ENCODE peak calls at places on chromosomes 12 and 14, in five cellular contexts. D is pancreas; P is CD8-positive, alpha-beta memory T cell; Z is uterus; L is right atrium auricular region. J is an unnamed sample.

GRCh38 chr12:77325505-77325904 is 260.1 kb upstream of the E2F7 start:
- DNase-seq in D (peak; percentile 72), P (no peak), Z (no peak), L (no peak), J (no peak)

GRCh38 chr14:73059326-73059725 is 992 bp downstream of the RBM25 start:
- DNase-seq in D (no peak), P (no peak), Z (no peak), L (no peak), J (no peak)

GRCh38 chr12:87376722-87377121 is 652.5 kb downstream of the C12orf50 start:
- DNase-seq in D (no peak), P (no peak), Z (no peak), L (no peak), J (no peak)

GRCh38 chr12:28158353-28158752 is 31.9 kb upstream of the CCDC91 start:
- DNase-seq in D (no peak), P (no peak), Z (no peak), L (no peak), J (no peak)

GRCh38 chr12:120457133-120457532 is 10.9 kb downstream of the GATC start:
- DNase-seq in D (no peak), P (no peak), Z (no peak), L (no peak), J (no peak)

GRCh38 chr14:65141523-65141922 is 39.2 kb upstream of the MAX start:
- DNase-seq in D (no peak), P (no peak), Z (no peak), L (no peak), J (no peak)

GRCh38 chr14:69247691-69248440 is 12.1 kb upstream of the GALNT16 start:
- DNase-seq in D (no peak), P (no peak), Z (peak; percentile 87), L (peak; percentile 75), J (peak; percentile 44)

GRCh38 chr14:21308479-21309237 is 28.8 kb downstream of the RPGRIP1 start:
- DNase-seq in D (peak; percentile 90), P (peak; percentile 81), Z (peak; percentile 57), L (peak; percentile 79), J (peak; percentile 72)

GRCh38 chr12:41769810-41770209 is 374.9 kb downstream of the GXYLT1 start:
- DNase-seq in D (no peak), P (no peak), Z (no peak), L (no peak), J (no peak)

GRCh38 chr12:123937707-123938600 is 34.7 kb downstream of the CCDC92 start:
- DNase-seq in D (no peak), P (peak; percentile 49), Z (no peak), L (no peak), J (no peak)

GRCh38 chr14:50954811-50955372 is 10.6 kb upstream of the PYGL start:
- DNase-seq in D (no peak), P (peak; percentile 11), Z (no peak), L (no peak), J (no peak)

GRCh38 chr14:23005861-23006534 is 3.9 kb downstream of the C14orf93 start:
- DNase-seq in D (no peak), P (no peak), Z (no peak), L (no peak), J (no peak)

GRCh38 chr12:45234134-45234865 is 18.4 kb downstream of the ANO6 start:
- DNase-seq in D (no peak), P (no peak), Z (peak; percentile 72), L (peak; percentile 68), J (no peak)

GRCh38 chr14:63134801-63135200 is 69.4 kb upstream of the RHOJ start:
- DNase-seq in D (no peak), P (no peak), Z (no peak), L (no peak), J (no peak)

GRCh38 chr12:124529595-124530276 is 37.7 kb downstream of the NCOR2 start:
- DNase-seq in D (no peak), P (no peak), Z (no peak), L (no peak), J (no peak)

GRCh38 chr14:34766060-34766459 is 51.7 kb upstream of the CFL2 start:
- DNase-seq in D (no peak), P (no peak), Z (no peak), L (no peak), J (no peak)

GRCh38 chr14:100132161-100132902 is 27.1 kb downstream of the DEGS2 start:
- DNase-seq in D (no peak), P (no peak), Z (peak; percentile 83), L (peak; percentile 67), J (no peak)

GRCh38 chr14:104246401-104247335 is 108.3 kb downstream of the KIF26A start:
- DNase-seq in D (no peak), P (no peak), Z (no peak), L (no peak), J (no peak)

GRCh38 chr14:28719130-28719529 is 47.5 kb upstream of the FOXG1 start:
- DNase-seq in D (no peak), P (no peak), Z (no peak), L (no peak), J (no peak)

GRCh38 chr14:59308706-59309105 is 120.2 kb downstream of the DAAM1 start:
- DNase-seq in D (no peak), P (no peak), Z (no peak), L (no peak), J (no peak)

GRCh38 chr14:101235042-101235871 is 326.0 kb upstream of the DIO3 start:
- DNase-seq in D (peak; percentile 89), P (no peak), Z (no peak), L (no peak), J (no peak)

GRCh38 chr12:107513636-107514400 is 171.8 kb upstream of the PWP1 start:
- DNase-seq in D (no peak), P (no peak), Z (no peak), L (no peak), J (no peak)

GRCh38 chr14:31611778-31612433 is 50.7 kb downstream of the NUBPL start:
- DNase-seq in D (no peak), P (no peak), Z (no peak), L (no peak), J (no peak)

GRCh38 chr12:8088574-8088973 is 6.5 kb downstream of the NECAP1 start:
- DNase-seq in D (no peak), P (peak; percentile 58), Z (no peak), L (no peak), J (no peak)

GRCh38 chr14:21087294-21088091 is 11.0 kb downstream of the ZNF219 start:
- DNase-seq in D (peak; percentile 63), P (peak; percentile 92), Z (no peak), L (peak; percentile 69), J (no peak)

GRCh38 chr14:23435540-23436326 is at the start of gene MYH7:
- DNase-seq in D (no peak), P (no peak), Z (no peak), L (peak; percentile 61), J (no peak)

GRCh38 chr12:11513288-11513687 is 117.9 kb upstream of the PRB2 start:
- DNase-seq in D (no peak), P (no peak), Z (no peak), L (no peak), J (no peak)

GRCh38 chr14:94028450-94028826 is 2.3 kb downstream of the OTUB2 start:
- DNase-seq in D (no peak), P (no peak), Z (no peak), L (no peak), J (no peak)

DNA sequence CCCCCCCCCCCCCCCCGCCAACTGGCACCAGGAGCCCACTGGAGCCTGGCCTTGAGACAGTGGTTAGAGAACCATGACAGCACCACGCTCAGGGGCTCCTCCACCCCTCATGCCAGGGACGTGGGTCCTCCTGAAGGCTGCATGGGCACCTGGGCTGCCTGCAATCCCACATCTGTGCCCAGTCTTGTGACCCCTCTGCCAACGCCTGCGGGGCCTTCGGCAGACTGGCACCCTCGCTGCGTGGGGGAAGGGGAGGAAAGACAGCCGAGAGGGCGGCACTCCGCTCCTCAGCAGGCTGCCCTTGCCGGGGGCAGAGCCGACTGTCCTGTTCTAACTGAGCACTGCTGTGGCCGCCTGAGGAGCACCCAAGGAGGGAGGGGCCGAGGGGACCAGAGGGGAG is 6.0 kb downstream of the LRTM2 start:
- DNase-seq in D (peak; percentile 64), P (no peak), Z (no peak), L (no peak), J (no peak)
- H3K27me3 ChIP-seq in D (no peaks in the 10 kb centered on the region), P (peaks cover 4% of the 10 kb centered on the region), Z (no peaks in the 10 kb centered on the region), L (no peaks in the 10 kb centered on the region), J (peaks cover 21% of the 10 kb centered on the region)

GRCh38 chr12:133107121-133107520 is 23.0 kb downstream of the ZNF891 start:
- DNase-seq in D (no peak), P (no peak), Z (no peak), L (no peak), J (no peak)
- H3K4me1 ChIP-seq in D (no peaks in the 10 kb centered on the region), P (no peaks in the 10 kb centered on the region), Z (no peaks in the 10 kb centered on the region), L (no peaks in the 10 kb centered on the region), J (no peaks in the 10 kb centered on the region)

GRCh38 chr12:57738661-57739237 is at the start of gene AGAP2:
- DNase-seq in D (no peak), P (no peak), Z (no peak), L (no peak), J (no peak)

GRCh38 chr12:57740656-57741412 is 2.3 kb upstream of the AGAP2 start:
- DNase-seq in D (no peak), P (peak; percentile 90), Z (no peak), L (no peak), J (no peak)

GRCh38 chr12:57741413-57741789 is 2.9 kb upstream of the AGAP2 start:
- DNase-seq in D (no peak), P (no peak), Z (no peak), L (no peak), J (no peak)

GRCh38 chr12:57739387-57739786 is 845 bp upstream of the AGAP2 start:
- DNase-seq in D (no peak), P (no peak), Z (no peak), L (no peak), J (no peak)

DNA sequence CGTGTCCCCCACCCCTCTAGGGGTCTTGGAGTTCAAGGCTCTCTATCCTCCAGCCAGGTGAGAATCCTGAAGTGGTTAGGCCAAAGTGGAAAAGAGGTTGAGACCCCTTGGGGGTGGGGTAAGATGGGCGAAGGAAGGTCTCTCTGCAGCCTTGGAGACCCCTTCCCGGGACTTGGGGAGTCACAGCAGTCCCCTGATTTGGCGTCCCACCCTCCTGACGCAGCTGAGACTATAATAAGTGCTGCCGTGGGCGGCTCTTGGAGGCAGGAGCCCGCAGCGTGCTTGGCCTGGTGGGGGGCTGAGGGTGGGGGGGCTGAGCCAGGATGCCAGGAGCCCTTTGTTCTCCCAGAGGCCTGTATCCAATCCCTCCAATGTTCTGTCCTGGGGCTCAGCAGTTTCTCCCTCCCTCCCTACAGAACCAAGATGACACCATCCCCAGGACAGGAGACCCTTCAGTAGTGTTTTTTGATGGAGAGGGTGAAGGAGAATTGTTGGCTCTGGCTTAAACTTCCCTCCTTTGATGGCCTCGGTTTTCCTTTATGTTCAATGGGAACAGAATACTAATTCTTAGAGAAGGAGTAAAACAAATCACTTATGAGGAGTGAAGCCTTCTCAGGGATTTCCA is 1.5 kb upstream of the AGAP2 start:
- DNase-seq in D (no peak), P (no peak), Z (no peak), L (no peak), J (no peak)
- H3K27me3 ChIP-seq in D (peaks cover 11% of the 10 kb centered on the region), P (no peaks in the 10 kb centered on the region), Z (peaks cover 26% of the 10 kb centered on the region), L (peaks cover 16% of the 10 kb centered on the region), J (peaks cover 55% of the 10 kb centered on the region)

GRCh38 chr14:91175296-91175695 is 61.4 kb downstream of the DGLUCY start:
- DNase-seq in D (no peak), P (no peak), Z (no peak), L (no peak), J (no peak)

GRCh38 chr14:91173867-91174266 is 60.0 kb downstream of the DGLUCY start:
- DNase-seq in D (no peak), P (no peak), Z (no peak), L (no peak), J (no peak)

GRCh38 chr14:91175802-91176201 is 61.9 kb downstream of the DGLUCY start:
- DNase-seq in D (no peak), P (no peak), Z (no peak), L (no peak), J (no peak)

GRCh38 chr14:91171291-91171690 is 57.4 kb downstream of the DGLUCY start:
- DNase-seq in D (no peak), P (no peak), Z (no peak), L (no peak), J (peak; percentile 21)

GRCh38 chr14:91173221-91173670 is 59.4 kb downstream of the DGLUCY start:
- DNase-seq in D (peak; percentile 91), P (peak; percentile 68), Z (peak; percentile 87), L (peak; percentile 82), J (peak; percentile 66)
- H3K4me1 ChIP-seq in D (no peaks in the 10 kb centered on the region), P (peaks cover 10% of the 10 kb centered on the region), Z (peaks cover 7% of the 10 kb centered on the region), L (peaks cover 36% of the 10 kb centered on the region), J (peaks cover 49% of the 10 kb centered on the region)